ENCODE peak calls at places on chromosomes 4 and X, in seven cellular contexts. One of them, this sample, is unnamed.

GRCh38 chr4:68651932-68652331 is 18.5 kb downstream of the UGT2B15 start:
- DNase-seq in GM23248: no peak
- DNase-seq in esophagus muscularis mucosa: no peak
- DNase-seq in H7: no peak
- DNase-seq in PC-3: peak; percentile 72
- DNase-seq in uterus: no peak
- DNase-seq in ovary: no peak
- DNase-seq in this sample: no peak

GRCh38 chr4:42339935-42340406 is 57.3 kb upstream of the SHISA3 start:
- DNase-seq in GM23248: peak; percentile 49
- DNase-seq in esophagus muscularis mucosa: no peak
- DNase-seq in H7: peak; percentile 52
- DNase-seq in PC-3: no peak
- DNase-seq in uterus: no peak
- DNase-seq in ovary: peak; percentile 40
- DNase-seq in this sample: no peak

GRCh38 chr4:48812866-48813265 is 18.0 kb upstream of the OCIAD1 start:
- DNase-seq in GM23248: no peak
- DNase-seq in esophagus muscularis mucosa: no peak
- DNase-seq in H7: no peak
- DNase-seq in PC-3: no peak
- DNase-seq in uterus: no peak
- DNase-seq in ovary: no peak
- DNase-seq in this sample: no peak

GRCh38 chrX:136063340-136064079 is 78.3 kb downstream of the SLC9A6 start:
- DNase-seq in GM23248: peak; percentile 42
- DNase-seq in esophagus muscularis mucosa: no peak
- DNase-seq in H7: no peak
- DNase-seq in PC-3: peak; percentile 48
- DNase-seq in uterus: no peak
- DNase-seq in ovary: no peak
- DNase-seq in this sample: no peak

GRCh38 chrX:54042609-54043010 is 1.7 kb downstream of the PHF8 start:
- DNase-seq in GM23248: peak; percentile 83
- DNase-seq in esophagus muscularis mucosa: peak; percentile 89
- DNase-seq in H7: peak; percentile 74
- DNase-seq in PC-3: peak; percentile 67
- DNase-seq in uterus: peak; percentile 35
- DNase-seq in ovary: peak; percentile 52
- DNase-seq in this sample: peak; percentile 42

GRCh38 chr4:149173241-149174013 is 642.2 kb downstream of the IQCM start:
- DNase-seq in GM23248: no peak
- DNase-seq in esophagus muscularis mucosa: no peak
- DNase-seq in H7: no peak
- DNase-seq in PC-3: no peak
- DNase-seq in uterus: no peak
- DNase-seq in ovary: no peak
- DNase-seq in this sample: no peak

GRCh38 chr4:103994059-103994458 is 274.3 kb upstream of the TACR3 start:
- DNase-seq in GM23248: no peak
- DNase-seq in esophagus muscularis mucosa: no peak
- DNase-seq in H7: peak; percentile 16
- DNase-seq in PC-3: peak; percentile 25
- DNase-seq in uterus: no peak
- DNase-seq in ovary: no peak
- DNase-seq in this sample: no peak

GRCh38 chr4:57191523-57192034 is 81.4 kb upstream of the IGFBP7 start:
- DNase-seq in GM23248: no peak
- DNase-seq in esophagus muscularis mucosa: no peak
- DNase-seq in H7: peak; percentile 40
- DNase-seq in PC-3: peak; percentile 64
- DNase-seq in uterus: no peak
- DNase-seq in ovary: no peak
- DNase-seq in this sample: peak; percentile 25

GRCh38 chr4:113106076-113106475 is 56.6 kb downstream of the ANK2 start:
- DNase-seq in GM23248: peak; percentile 77
- DNase-seq in esophagus muscularis mucosa: no peak
- DNase-seq in H7: no peak
- DNase-seq in PC-3: peak; percentile 57
- DNase-seq in uterus: no peak
- DNase-seq in ovary: no peak
- DNase-seq in this sample: no peak

GRCh38 chrX:12137982-12138365 is 299 bp upstream of the FRMPD4 start:
- DNase-seq in GM23248: no peak
- DNase-seq in esophagus muscularis mucosa: no peak
- DNase-seq in H7: no peak
- DNase-seq in PC-3: peak; percentile 12
- DNase-seq in uterus: no peak
- DNase-seq in ovary: no peak
- DNase-seq in this sample: no peak
- H3K4me3 ChIP-seq in GM23248: no peak overlapping the region
- H3K4me3 ChIP-seq in esophagus muscularis mucosa: peak overlapping the region; percentile 42
- H3K4me3 ChIP-seq in H7: peak overlapping the region; percentile 73
- H3K4me3 ChIP-seq in PC-3: peak overlapping the region; percentile 78
- H3K4me3 ChIP-seq in uterus: no peak overlapping the region
- H3K4me3 ChIP-seq in ovary: peak overlapping the region; percentile 14
- H3K4me3 ChIP-seq in this sample: no peak overlapping the region

GRCh38 chr4:4386736-4387392 is at the start of gene NSG1:
- DNase-seq in GM23248: peak; percentile 60
- DNase-seq in esophagus muscularis mucosa: no peak
- DNase-seq in H7: peak; percentile 88
- DNase-seq in PC-3: no peak
- DNase-seq in uterus: no peak
- DNase-seq in ovary: peak; percentile 71
- DNase-seq in this sample: peak; percentile 15

GRCh38 chr4:4388836-4389575 is 2.1 kb downstream of the NSG1 start:
- DNase-seq in GM23248: no peak
- DNase-seq in esophagus muscularis mucosa: no peak
- DNase-seq in H7: no peak
- DNase-seq in PC-3: no peak
- DNase-seq in uterus: no peak
- DNase-seq in ovary: no peak
- DNase-seq in this sample: no peak

GRCh38 chr4:4388418-4388817 is 1.5 kb downstream of the NSG1 start:
- DNase-seq in GM23248: no peak
- DNase-seq in esophagus muscularis mucosa: no peak
- DNase-seq in H7: no peak
- DNase-seq in PC-3: no peak
- DNase-seq in uterus: no peak
- DNase-seq in ovary: no peak
- DNase-seq in this sample: no peak

GRCh38 chr4:4386296-4386735 is 586 bp upstream of the NSG1 start:
- DNase-seq in GM23248: no peak
- DNase-seq in esophagus muscularis mucosa: no peak
- DNase-seq in H7: peak; percentile 89
- DNase-seq in PC-3: no peak
- DNase-seq in uterus: no peak
- DNase-seq in ovary: peak; percentile 62
- DNase-seq in this sample: no peak

DNA sequence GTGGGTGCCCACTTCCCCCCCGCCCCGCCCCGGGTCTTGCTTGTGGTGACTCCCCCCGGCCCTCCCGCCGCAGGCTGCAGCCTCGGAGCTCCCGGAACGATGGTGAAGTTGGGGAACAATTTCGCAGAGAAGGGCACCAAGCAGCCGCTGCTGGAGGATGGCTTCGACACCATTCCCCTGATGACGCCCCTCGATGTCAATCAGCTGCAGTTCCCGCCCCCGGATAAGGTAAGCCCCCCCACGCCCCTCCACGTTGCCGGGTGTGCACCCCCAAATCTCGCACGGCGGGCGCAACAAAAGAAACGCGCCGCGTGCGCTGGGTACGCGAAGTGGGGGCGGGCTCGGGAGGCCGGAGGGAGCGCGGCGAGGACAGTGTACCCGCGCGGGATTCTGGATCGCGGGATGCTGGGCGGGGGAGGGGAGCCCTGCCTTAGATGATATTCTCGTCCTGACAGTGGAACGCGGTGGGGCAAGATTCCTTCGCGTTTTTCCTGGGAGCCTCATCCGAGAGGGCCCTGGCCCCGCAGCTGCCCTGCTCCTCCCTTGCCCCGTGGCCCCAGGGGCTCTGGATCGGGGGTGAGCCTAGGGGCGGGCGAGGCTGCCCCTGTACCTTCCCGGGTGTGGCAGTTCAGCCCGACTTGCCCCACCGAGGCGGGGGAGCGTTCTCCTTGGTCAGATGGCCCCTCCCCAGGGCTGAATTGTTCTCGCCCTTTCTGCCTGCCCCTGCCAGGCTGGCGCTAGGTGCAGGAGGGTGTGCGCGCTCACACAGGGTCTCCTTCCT is 819 bp downstream of the NSG1 start:
- DNase-seq in GM23248: peak; percentile 24
- DNase-seq in esophagus muscularis mucosa: no peak
- DNase-seq in H7: peak; percentile 81
- DNase-seq in PC-3: no peak
- DNase-seq in uterus: no peak
- DNase-seq in ovary: peak; percentile 54
- DNase-seq in this sample: no peak
- H3K4me3 ChIP-seq in GM23248: peak overlapping the region; percentile 54
- H3K4me3 ChIP-seq in esophagus muscularis mucosa: peak overlapping the region; percentile 50
- H3K4me3 ChIP-seq in H7: peak overlapping the region; percentile 65
- H3K4me3 ChIP-seq in PC-3: no peak overlapping the region
- H3K4me3 ChIP-seq in uterus: peak overlapping the region; percentile 25
- H3K4me3 ChIP-seq in ovary: peak overlapping the region; percentile 49
- H3K4me3 ChIP-seq in this sample: no peak overlapping the region

GRCh38 chr4:13917010-13917409 is 289.5 kb upstream of the BOD1L1 start:
- DNase-seq in GM23248: peak; percentile 78
- DNase-seq in esophagus muscularis mucosa: no peak
- DNase-seq in H7: no peak
- DNase-seq in PC-3: no peak
- DNase-seq in uterus: no peak
- DNase-seq in ovary: no peak
- DNase-seq in this sample: no peak
- H3K4me3 ChIP-seq in GM23248: no peak overlapping the region
- H3K4me3 ChIP-seq in esophagus muscularis mucosa: no peak overlapping the region
- H3K4me3 ChIP-seq in H7: no peak overlapping the region
- H3K4me3 ChIP-seq in PC-3: no peak overlapping the region
- H3K4me3 ChIP-seq in uterus: no peak overlapping the region
- H3K4me3 ChIP-seq in ovary: no peak overlapping the region
- H3K4me3 ChIP-seq in this sample: no peak overlapping the region

DNA sequence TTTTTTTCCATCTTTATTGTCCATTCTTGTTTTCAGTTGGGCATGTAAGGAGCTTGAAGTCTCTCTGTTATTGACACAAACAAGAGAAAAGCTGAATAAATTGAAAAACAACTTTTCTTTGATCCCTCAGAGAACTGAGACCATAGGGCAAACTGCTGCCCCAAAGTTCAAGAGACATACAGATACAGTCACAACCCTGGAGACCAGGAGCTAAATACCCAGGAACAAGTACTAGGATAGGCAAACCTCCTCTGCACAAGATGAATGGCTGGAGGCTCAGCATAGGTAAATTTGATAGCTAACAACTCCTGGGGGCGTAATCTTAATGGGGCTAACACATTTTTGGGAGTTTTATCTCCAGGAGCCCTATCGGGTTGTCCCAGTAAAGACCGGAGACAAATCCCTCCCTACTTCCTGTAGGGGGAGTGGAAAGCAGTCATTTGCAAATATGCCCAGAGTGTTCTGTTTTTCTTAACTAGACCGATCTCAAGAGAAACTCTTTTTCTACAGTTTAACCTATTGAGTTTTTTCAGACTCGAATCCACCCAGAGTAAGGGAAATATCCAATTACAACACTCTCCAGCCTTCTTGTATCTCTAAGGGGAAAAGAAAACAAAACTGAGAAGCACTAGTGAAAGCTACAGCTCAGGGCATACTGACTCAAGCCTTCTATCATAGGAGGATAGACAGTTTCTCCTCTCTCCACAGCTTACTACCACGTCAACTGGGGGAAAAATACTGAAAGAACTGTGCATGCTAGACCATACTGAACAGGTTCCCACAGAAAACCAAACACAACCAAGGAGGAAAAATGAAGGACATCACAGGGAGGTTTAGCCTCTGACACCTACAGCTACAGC is 23.1 kb downstream of the MAGEA8 start:
- DNase-seq in GM23248: peak; percentile 33
- DNase-seq in esophagus muscularis mucosa: no peak
- DNase-seq in H7: peak; percentile 13
- DNase-seq in PC-3: no peak
- DNase-seq in uterus: no peak
- DNase-seq in ovary: no peak
- DNase-seq in this sample: no peak
- H3K4me3 ChIP-seq in GM23248: peak overlapping the region; percentile 64
- H3K4me3 ChIP-seq in esophagus muscularis mucosa: no peak overlapping the region
- H3K4me3 ChIP-seq in H7: no peak overlapping the region
- H3K4me3 ChIP-seq in PC-3: no peak overlapping the region
- H3K4me3 ChIP-seq in uterus: no peak overlapping the region
- H3K4me3 ChIP-seq in ovary: no peak overlapping the region
- H3K4me3 ChIP-seq in this sample: no peak overlapping the region

DNA sequence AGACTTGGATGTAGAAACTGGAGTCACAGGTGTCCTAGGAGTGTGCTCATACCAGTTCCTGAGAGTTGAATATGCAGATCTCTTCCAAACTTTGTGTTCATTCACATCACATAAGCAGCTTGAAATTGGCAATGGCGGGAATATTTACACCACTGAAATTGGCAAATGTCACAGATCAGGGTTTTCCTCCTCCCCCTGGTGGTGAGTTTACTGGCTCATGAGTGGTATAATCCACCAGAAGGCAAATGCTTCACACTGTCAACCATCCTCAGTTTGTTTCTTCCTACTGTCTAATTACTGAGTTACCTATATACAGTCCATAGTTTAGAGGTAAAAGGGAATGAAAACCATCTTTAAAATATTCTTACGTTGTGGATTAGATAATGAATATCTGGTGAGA is 193.3 kb upstream of the BANK1 start:
- DNase-seq in GM23248: no peak
- DNase-seq in esophagus muscularis mucosa: no peak
- DNase-seq in H7: peak; percentile 4
- DNase-seq in PC-3: no peak
- DNase-seq in uterus: no peak
- DNase-seq in ovary: no peak
- DNase-seq in this sample: no peak
- H3K4me3 ChIP-seq in GM23248: no peak overlapping the region
- H3K4me3 ChIP-seq in esophagus muscularis mucosa: no peak overlapping the region
- H3K4me3 ChIP-seq in H7: no peak overlapping the region
- H3K4me3 ChIP-seq in PC-3: no peak overlapping the region
- H3K4me3 ChIP-seq in uterus: no peak overlapping the region
- H3K4me3 ChIP-seq in ovary: no peak overlapping the region
- H3K4me3 ChIP-seq in this sample: no peak overlapping the region

GRCh38 chr4:80058740-80059139 is 14.3 kb downstream of the ANTXR2 start:
- DNase-seq in GM23248: peak; percentile 52
- DNase-seq in esophagus muscularis mucosa: no peak
- DNase-seq in H7: no peak
- DNase-seq in PC-3: no peak
- DNase-seq in uterus: no peak
- DNase-seq in ovary: no peak
- DNase-seq in this sample: no peak
- H3K4me3 ChIP-seq in GM23248: no peak overlapping the region
- H3K4me3 ChIP-seq in esophagus muscularis mucosa: no peak overlapping the region
- H3K4me3 ChIP-seq in H7: no peak overlapping the region
- H3K4me3 ChIP-seq in PC-3: no peak overlapping the region
- H3K4me3 ChIP-seq in uterus: no peak overlapping the region
- H3K4me3 ChIP-seq in ovary: no peak overlapping the region
- H3K4me3 ChIP-seq in this sample: no peak overlapping the region